ENCODE peak calls at places on chromosomes 6 and 20, in seven cellular contexts. One of them, this sample, is unnamed.

GRCh38 chr6:158377866-158378265 is 65.6 kb downstream of the TULP4 start:
- DNase-seq in kidney tubule cell: peak; percentile 6
- DNase-seq in HEK293T: no peak
- DNase-seq in iris pigment epithelial cell: peak; percentile 85
- DNase-seq in HFFc6: peak; percentile 47
- DNase-seq in SJCRH30: peak; percentile 77
- DNase-seq in body of pancreas: no peak
- DNase-seq in this sample: no peak

GRCh38 chr6:41371992-41372525 is 36.7 kb downstream of the NCR2 start:
- DNase-seq in HFFc6: no peak
- DNase-seq in kidney tubule cell: peak; percentile 16
- DNase-seq in body of pancreas: no peak
- DNase-seq in iris pigment epithelial cell: peak; percentile 53
- DNase-seq in SJCRH30: no peak
- DNase-seq in HEK293T: no peak
- DNase-seq in this sample: no peak

GRCh38 chr6:48826884-48827701 is 636.0 kb downstream of the MMUT start:
- DNase-seq in body of pancreas: no peak
- DNase-seq in iris pigment epithelial cell: peak; percentile 96
- DNase-seq in kidney tubule cell: peak; percentile 98
- DNase-seq in HFFc6: peak; percentile 99
- DNase-seq in HEK293T: peak; percentile 6
- DNase-seq in SJCRH30: no peak
- DNase-seq in this sample: no peak

GRCh38 chr6:150632785-150633465 is 33.2 kb downstream of the PLEKHG1 start:
- DNase-seq in HEK293T: no peak
- DNase-seq in HFFc6: no peak
- DNase-seq in SJCRH30: no peak
- DNase-seq in kidney tubule cell: no peak
- DNase-seq in body of pancreas: no peak
- DNase-seq in iris pigment epithelial cell: no peak
- DNase-seq in this sample: peak; percentile 1

GRCh38 chr6:137697267-137697938 is 169.7 kb upstream of the TNFAIP3 start:
- DNase-seq in body of pancreas: peak; percentile 70
- DNase-seq in iris pigment epithelial cell: peak; percentile 44
- DNase-seq in HFFc6: peak; percentile 33
- DNase-seq in SJCRH30: peak; percentile 84
- DNase-seq in kidney tubule cell: peak; percentile 97
- DNase-seq in HEK293T: no peak
- DNase-seq in this sample: no peak

GRCh38 chr20:43938017-43938655 is 23.5 kb downstream of the TOX2 start:
- DNase-seq in kidney tubule cell: no peak
- DNase-seq in HFFc6: no peak
- DNase-seq in body of pancreas: no peak
- DNase-seq in SJCRH30: no peak
- DNase-seq in iris pigment epithelial cell: no peak
- DNase-seq in HEK293T: no peak
- DNase-seq in this sample: no peak

GRCh38 chr6:112618796-112619195 is 271.7 kb downstream of the RFPL4B start:
- DNase-seq in HEK293T: peak; percentile 28
- DNase-seq in body of pancreas: no peak
- DNase-seq in kidney tubule cell: peak; percentile 18
- DNase-seq in SJCRH30: no peak
- DNase-seq in HFFc6: no peak
- DNase-seq in iris pigment epithelial cell: no peak
- DNase-seq in this sample: no peak

GRCh38 chr6:128516514-128516898 is 3.9 kb downstream of the PTPRK start:
- DNase-seq in HFFc6: peak; percentile 39
- DNase-seq in body of pancreas: no peak
- DNase-seq in iris pigment epithelial cell: peak; percentile 39
- DNase-seq in SJCRH30: no peak
- DNase-seq in kidney tubule cell: peak; percentile 59
- DNase-seq in HEK293T: peak; percentile 36
- DNase-seq in this sample: no peak

GRCh38 chr6:152946484-152946883 is 36.4 kb downstream of the FBXO5 start:
- DNase-seq in iris pigment epithelial cell: no peak
- DNase-seq in HFFc6: no peak
- DNase-seq in kidney tubule cell: no peak
- DNase-seq in SJCRH30: no peak
- DNase-seq in body of pancreas: no peak
- DNase-seq in HEK293T: no peak
- DNase-seq in this sample: no peak

GRCh38 chr6:134173007-134173690 is 120.7 kb upstream of the SLC2A12 start:
- DNase-seq in HFFc6: no peak
- DNase-seq in body of pancreas: no peak
- DNase-seq in SJCRH30: no peak
- DNase-seq in HEK293T: no peak
- DNase-seq in kidney tubule cell: peak; percentile 23
- DNase-seq in iris pigment epithelial cell: peak; percentile 23
- DNase-seq in this sample: no peak

GRCh38 chr6:82617648-82618047 is 254.0 kb downstream of the TPBG start:
- DNase-seq in kidney tubule cell: no peak
- DNase-seq in SJCRH30: no peak
- DNase-seq in HEK293T: no peak
- DNase-seq in body of pancreas: no peak
- DNase-seq in HFFc6: no peak
- DNase-seq in iris pigment epithelial cell: no peak
- DNase-seq in this sample: no peak

GRCh38 chr6:113394724-113395123 is 462.4 kb upstream of the MARCKS start:
- DNase-seq in HEK293T: no peak
- DNase-seq in body of pancreas: no peak
- DNase-seq in kidney tubule cell: no peak
- DNase-seq in iris pigment epithelial cell: no peak
- DNase-seq in HFFc6: no peak
- DNase-seq in SJCRH30: no peak
- DNase-seq in this sample: no peak

GRCh38 chr20:2890743-2891142 is 17.5 kb downstream of the PTPRA start:
- DNase-seq in body of pancreas: no peak
- DNase-seq in kidney tubule cell: peak; percentile 54
- DNase-seq in HEK293T: no peak
- DNase-seq in HFFc6: peak; percentile 52
- DNase-seq in iris pigment epithelial cell: peak; percentile 26
- DNase-seq in SJCRH30: no peak
- DNase-seq in this sample: no peak

GRCh38 chr6:83231146-83231545 is 38.0 kb downstream of the RWDD2A start:
- DNase-seq in kidney tubule cell: no peak
- DNase-seq in HFFc6: peak; percentile 80
- DNase-seq in SJCRH30: no peak
- DNase-seq in iris pigment epithelial cell: peak; percentile 91
- DNase-seq in body of pancreas: no peak
- DNase-seq in HEK293T: no peak
- DNase-seq in this sample: no peak

GRCh38 chr20:42706762-42707161 is 482.9 kb downstream of the PTPRT start:
- DNase-seq in kidney tubule cell: no peak
- DNase-seq in SJCRH30: no peak
- DNase-seq in body of pancreas: no peak
- DNase-seq in HFFc6: no peak
- DNase-seq in iris pigment epithelial cell: no peak
- DNase-seq in HEK293T: no peak
- DNase-seq in this sample: no peak

GRCh38 chr20:34111057-34111711 is 859 bp downstream of the EIF2S2 start:
- DNase-seq in body of pancreas: peak; percentile 27
- DNase-seq in HEK293T: no peak
- DNase-seq in kidney tubule cell: peak; percentile 53
- DNase-seq in HFFc6: peak; percentile 55
- DNase-seq in SJCRH30: no peak
- DNase-seq in iris pigment epithelial cell: peak; percentile 93
- DNase-seq in this sample: peak; percentile 37

GRCh38 chr6:36478051-36478526 is 35.3 kb downstream of the KCTD20 start:
- DNase-seq in HFFc6: no peak
- DNase-seq in SJCRH30: no peak
- DNase-seq in iris pigment epithelial cell: no peak
- DNase-seq in kidney tubule cell: no peak
- DNase-seq in body of pancreas: no peak
- DNase-seq in HEK293T: no peak
- DNase-seq in this sample: no peak

GRCh38 chr6:151690303-151690702 is 117.2 kb upstream of the ESR1 start:
- DNase-seq in kidney tubule cell: no peak
- DNase-seq in SJCRH30: no peak
- DNase-seq in iris pigment epithelial cell: no peak
- DNase-seq in body of pancreas: no peak
- DNase-seq in HEK293T: no peak
- DNase-seq in HFFc6: no peak
- DNase-seq in this sample: no peak

GRCh38 chr20:13930246-13930645 is 60.2 kb downstream of the SEL1L2 start:
- DNase-seq in SJCRH30: no peak
- DNase-seq in HEK293T: no peak
- DNase-seq in HFFc6: peak; percentile 30
- DNase-seq in iris pigment epithelial cell: no peak
- DNase-seq in body of pancreas: no peak
- DNase-seq in kidney tubule cell: peak; percentile 17
- DNase-seq in this sample: no peak

GRCh38 chr6:27684264-27685211 is 211.6 kb upstream of the ZNF184 start:
- DNase-seq in iris pigment epithelial cell: peak; percentile 93
- DNase-seq in kidney tubule cell: peak; percentile 97
- DNase-seq in body of pancreas: peak; percentile 48
- DNase-seq in HFFc6: peak; percentile 96
- DNase-seq in HEK293T: peak; percentile 57
- DNase-seq in SJCRH30: peak; percentile 13
- DNase-seq in this sample: peak; percentile 64

This sample was measured in NCI-H2227 treated with DMSO at 0.1 percent for 48 hours.